ENCODE peak calls at places on chromosomes 5 and 9, in eight cellular contexts. S is lung microvascular endothelial cell, T is AG04449, N is BE2C, V is AG10803, G is AG08395, D is progenitor cell of endocrine pancreas, Y is naive B cell. I is an unnamed sample.

GRCh38 chr9:20990867-20991266 is 40.6 kb downstream of the HACD4 start:
- DNase-seq in S (no peak), T (no peak), N (no peak), V (no peak), G (no peak), D (no peak), Y (no peak), I (no peak)

GRCh38 chr9:76729980-76730737 is 34.1 kb upstream of the PCA3 start:
- DNase-seq in S (no peak), T (no peak), N (no peak), V (no peak), G (no peak), D (no peak), Y (no peak), I (no peak)

GRCh38 chr5:74934949-74935751 is 69.0 kb upstream of the FAM169A start:
- DNase-seq in S (peak), T (no peak), N (no peak), V (peak), G (peak), D (no peak), Y (no peak), I (no peak)

GRCh38 chr5:150217041-150217440 is 27.2 kb downstream of the SLC6A7 start:
- DNase-seq in S (no peak), T (no peak), N (no peak), V (no peak), G (no peak), D (no peak), Y (no peak), I (no peak)

GRCh38 chr5:34854459-34855174 is 15.7 kb downstream of the TTC23L start:
- DNase-seq in S (no peak), T (no peak), N (no peak), V (no peak), G (no peak), D (no peak), Y (no peak), I (no peak)

GRCh38 chr9:100455470-100455869 is 17.5 kb upstream of the TMEFF1 start:
- DNase-seq in S (peak), T (no peak), N (no peak), V (peak), G (peak), D (no peak), Y (no peak), I (no peak)

GRCh38 chr5:52743970-52744369 is 43.7 kb upstream of the ITGA1 start:
- DNase-seq in S (peak), T (no peak), N (no peak), V (peak), G (peak), D (no peak), Y (no peak), I (peak)

GRCh38 chr5:6736524-6737042 is 23.4 kb downstream of the TENT4A start:
- DNase-seq in S (no peak), T (no peak), N (no peak), V (no peak), G (no peak), D (no peak), Y (no peak), I (no peak)

GRCh38 chr5:101687630-101688029 is 608.5 kb downstream of the SLCO4C1 start:
- DNase-seq in S (no peak), T (no peak), N (no peak), V (no peak), G (no peak), D (no peak), Y (no peak), I (no peak)

GRCh38 chr9:90038778-90039177 is 434.0 kb downstream of the GADD45G start:
- DNase-seq in S (no peak), T (no peak), N (no peak), V (no peak), G (no peak), D (no peak), Y (no peak), I (no peak)

GRCh38 chr9:137317021-137317978 is 15.2 kb upstream of the NRARP start:
- DNase-seq in S (no peak), T (no peak), N (no peak), V (no peak), G (no peak), D (no peak), Y (no peak), I (no peak)

GRCh38 chr5:177035982-177036381 is 13.5 kb downstream of the ZNF346 start:
- DNase-seq in S (peak), T (no peak), N (peak), V (peak), G (peak), D (no peak), Y (no peak), I (no peak)

GRCh38 chr5:168314735-168315411 is 23.4 kb downstream of the WWC1 start:
- DNase-seq in S (no peak), T (peak), N (no peak), V (peak), G (peak), D (no peak), Y (no peak), I (no peak)

GRCh38 chr5:51345106-51345505 is 38.1 kb upstream of the ISL1 start:
- DNase-seq in S (no peak), T (no peak), N (no peak), V (peak), G (no peak), D (no peak), Y (no peak), I (no peak)

GRCh38 chr5:87649455-87649854 is 236.7 kb upstream of the CCNH start:
- DNase-seq in S (no peak), T (no peak), N (no peak), V (no peak), G (no peak), D (no peak), Y (no peak), I (no peak)